ENCODE peak calls at places on chromosomes 16 and 17, in six cellular contexts. T, C, D, J, O and S are unnamed samples.

GRCh38 chr16:55663770-55664677 is 8.2 kb downstream of the SLC6A2 start:
- DNase-seq in T (no peak), C (peak; percentile 17), D (no peak), J (no peak), O (no peak), S (peak; percentile 16)

GRCh38 chr17:72183194-72183685 is 62.4 kb downstream of the SOX9 start:
- DNase-seq in T (no peak), C (no peak), D (no peak), J (no peak), O (peak; percentile 88), S (no peak)

GRCh38 chr16:29862383-29862883 is 593 bp downstream of the CDIPT start:
- DNase-seq in T (peak; percentile 39), C (peak; percentile 58), D (no peak), J (peak; percentile 35), O (peak; percentile 39), S (peak; percentile 52)

GRCh38 chr17:80938556-80938955 is 53.1 kb upstream of the CHMP6 start:
- DNase-seq in T (no peak), C (no peak), D (peak; percentile 38), J (peak; percentile 21), O (no peak), S (no peak)

GRCh38 chr17:63490321-63490720 is 13.5 kb downstream of the ACE start:
- DNase-seq in T (no peak), C (no peak), D (no peak), J (no peak), O (no peak), S (no peak)

GRCh38 chr17:57195790-57196460 is 60.4 kb upstream of the MSI2 start:
- DNase-seq in T (no peak), C (peak; percentile 3), D (no peak), J (no peak), O (no peak), S (no peak)

GRCh38 chr17:61641084-61641483 is 50.1 kb upstream of the NACA2 start:
- DNase-seq in T (no peak), C (no peak), D (no peak), J (no peak), O (no peak), S (no peak)

GRCh38 chr16:54031107-54031760 is 255.4 kb downstream of the IRX3 start:
- DNase-seq in T (no peak), C (peak; percentile 56), D (no peak), J (no peak), O (no peak), S (no peak)

GRCh38 chr17:80068301-80069160 is 32.1 kb downstream of the CCDC40 start:
- DNase-seq in T (no peak), C (peak; percentile 31), D (no peak), J (peak; percentile 21), O (no peak), S (peak; percentile 46)

GRCh38 chr17:54968954-54969400 is 412 bp downstream of the STXBP4 start:
- DNase-seq in T (peak; percentile 37), C (peak; percentile 66), D (peak; percentile 40), J (no peak), O (no peak), S (peak; percentile 40)

GRCh38 chr17:40602445-40603443 is 37.5 kb upstream of the CCR7 start:
- DNase-seq in T (no peak), C (no peak), D (peak; percentile 77), J (no peak), O (no peak), S (no peak)

DNA sequence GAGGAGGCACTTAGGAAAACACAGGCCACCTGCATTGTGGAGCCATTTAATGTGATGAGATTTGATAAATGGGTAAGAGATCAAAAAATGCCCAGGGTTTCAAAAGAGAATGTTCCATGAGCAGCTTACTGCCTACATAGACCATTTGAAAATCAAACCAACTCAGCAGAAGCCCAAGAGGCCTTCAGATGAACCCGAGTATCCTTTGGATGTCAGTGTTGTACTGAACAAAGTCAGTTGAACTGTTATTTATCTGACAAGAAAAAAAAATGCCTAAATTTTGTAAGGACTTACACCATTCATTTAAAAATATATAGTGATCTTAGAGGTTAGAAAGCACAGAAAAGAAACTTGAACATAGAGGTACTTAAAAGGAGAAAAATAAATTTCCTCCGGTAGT is 381.7 kb downstream of the ZFHX3 start:
- DNase-seq in T (no peak), C (peak; percentile 4), D (no peak), J (no peak), O (no peak), S (no peak)
- H3K4me1 ChIP-seq in T (no peaks in the 10 kb centered on the region), C (peaks cover 8% of the 10 kb centered on the region), D (peaks cover 11% of the 10 kb centered on the region), J (peaks cover 2% of the 10 kb centered on the region), O (peaks cover 6% of the 10 kb centered on the region), S (no peaks in the 10 kb centered on the region)

GRCh38 chr17:1454541-1454940 is 1.5 kb downstream of the CRK start:
- DNase-seq in T (no peak), C (peak; percentile 26), D (no peak), J (no peak), O (no peak), S (no peak)
- H3K4me1 ChIP-seq in T (peaks cover 22% of the 10 kb centered on the region), C (peaks cover 18% of the 10 kb centered on the region), D (peaks cover 29% of the 10 kb centered on the region), J (peaks cover 5% of the 10 kb centered on the region), O (peaks cover 26% of the 10 kb centered on the region), S (peaks cover 11% of the 10 kb centered on the region)

GRCh38 chr16:82709987-82710386 is 83.2 kb downstream of the CDH13 start:
- DNase-seq in T (no peak), C (no peak), D (no peak), J (no peak), O (no peak), S (no peak)

GRCh38 chr16:82713778-82714177 is 87.0 kb downstream of the CDH13 start:
- DNase-seq in T (no peak), C (no peak), D (no peak), J (no peak), O (no peak), S (no peak)

GRCh38 chr16:82720414-82720813 is 93.6 kb downstream of the CDH13 start:
- DNase-seq in T (no peak), C (no peak), D (no peak), J (no peak), O (no peak), S (no peak)

GRCh38 chr16:82715160-82715559 is 88.4 kb downstream of the CDH13 start:
- DNase-seq in T (no peak), C (no peak), D (no peak), J (no peak), O (no peak), S (no peak)

GRCh38 chr16:82715833-82716232 is 89.1 kb downstream of the CDH13 start:
- DNase-seq in T (no peak), C (peak; percentile 73), D (no peak), J (no peak), O (no peak), S (no peak)
- H3K4me1 ChIP-seq in T (no peaks in the 10 kb centered on the region), C (peaks cover 13% of the 10 kb centered on the region), D (no peaks in the 10 kb centered on the region), J (no peaks in the 10 kb centered on the region), O (no peaks in the 10 kb centered on the region), S (no peaks in the 10 kb centered on the region)

GRCh38 chr17:38881600-38882191 is 11.8 kb downstream of the LASP1 start:
- DNase-seq in T (peak; percentile 68), C (peak; percentile 54), D (no peak), J (no peak), O (peak; percentile 58), S (peak; percentile 89)
- H3K4me1 ChIP-seq in T (peaks cover 53% of the 10 kb centered on the region), C (peaks cover 73% of the 10 kb centered on the region), D (peaks cover 98% of the 10 kb centered on the region), J (peaks cover 35% of the 10 kb centered on the region), O (peaks cover 100% of the 10 kb centered on the region), S (peaks cover 94% of the 10 kb centered on the region)

GRCh38 chr17:66627985-66628384 is 206.9 kb upstream of the CACNG5 start:
- DNase-seq in T (no peak), C (peak; percentile 15), D (no peak), J (no peak), O (no peak), S (peak; percentile 39)

GRCh38 chr17:66620528-66620927 is 214.4 kb upstream of the CACNG5 start:
- DNase-seq in T (no peak), C (no peak), D (no peak), J (no peak), O (no peak), S (no peak)

GRCh38 chr17:66629762-66630161 is 205.2 kb upstream of the CACNG5 start:
- DNase-seq in T (no peak), C (no peak), D (no peak), J (no peak), O (no peak), S (no peak)

GRCh38 chr17:66630379-66630778 is 204.5 kb upstream of the CACNG5 start:
- DNase-seq in T (no peak), C (no peak), D (no peak), J (no peak), O (no peak), S (no peak)

GRCh38 chr17:66625321-66625767 is 209.6 kb upstream of the CACNG5 start:
- DNase-seq in T (no peak), C (peak; percentile 44), D (no peak), J (peak; percentile 17), O (peak; percentile 67), S (peak; percentile 27)
- H3K4me1 ChIP-seq in T (no peaks in the 10 kb centered on the region), C (no peaks in the 10 kb centered on the region), D (no peaks in the 10 kb centered on the region), J (no peaks in the 10 kb centered on the region), O (peaks cover 8% of the 10 kb centered on the region), S (no peaks in the 10 kb centered on the region)

DNA sequence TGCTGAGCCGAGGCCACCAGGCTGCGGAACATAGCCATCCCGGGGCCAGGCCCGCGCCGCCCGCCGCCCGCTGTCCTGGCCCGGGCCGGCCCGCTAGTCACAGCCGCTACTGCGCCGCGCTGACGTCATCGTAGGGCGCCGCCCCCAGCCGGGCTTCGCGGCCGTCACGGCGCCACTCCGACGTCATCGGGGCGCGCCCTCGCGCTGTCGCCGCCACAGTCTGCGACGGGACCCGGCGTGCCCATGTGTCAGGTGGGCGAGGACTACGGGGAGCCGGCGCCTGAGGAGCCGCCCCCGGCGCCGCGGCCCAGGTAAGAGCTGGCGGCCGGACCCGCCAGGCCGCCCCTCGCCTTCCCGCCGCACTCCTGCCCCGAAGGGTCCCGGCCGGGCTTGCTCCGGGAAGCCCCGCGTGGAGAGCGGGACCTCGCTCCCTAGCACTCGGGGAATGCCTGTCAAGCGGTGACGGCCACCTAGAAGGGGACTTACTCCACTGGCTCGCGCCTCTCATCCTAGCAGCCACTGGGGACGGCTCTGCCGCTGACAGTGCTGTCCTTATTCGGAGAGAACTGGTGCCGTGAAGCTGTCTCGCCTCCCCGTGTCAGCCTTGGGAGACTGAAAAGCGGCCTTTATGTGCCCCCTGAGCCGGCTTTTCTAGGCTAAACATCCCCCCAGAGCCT is at the start of the genes CTU2 and RNF166:
- DNase-seq in T (peak; percentile 90), C (peak; percentile 93), D (peak; percentile 98), J (peak; percentile 78), O (peak; percentile 85), S (peak; percentile 97)
- H3K4me1 ChIP-seq in T (peaks cover 14% of the 10 kb centered on the region), C (peaks cover 12% of the 10 kb centered on the region), D (peaks cover 40% of the 10 kb centered on the region), J (no peaks in the 10 kb centered on the region), O (peaks cover 14% of the 10 kb centered on the region), S (peaks cover 7% of the 10 kb centered on the region)

GRCh38 chr16:11580451-11581086 is 6.2 kb downstream of the LITAF start:
- DNase-seq in T (no peak), C (no peak), D (no peak), J (no peak), O (no peak), S (no peak)
- H3K4me1 ChIP-seq in T (peaks cover 7% of the 10 kb centered on the region), C (peaks cover 34% of the 10 kb centered on the region), D (peaks cover 70% of the 10 kb centered on the region), J (peaks cover 24% of the 10 kb centered on the region), O (peaks cover 78% of the 10 kb centered on the region), S (peaks cover 37% of the 10 kb centered on the region)

DNA sequence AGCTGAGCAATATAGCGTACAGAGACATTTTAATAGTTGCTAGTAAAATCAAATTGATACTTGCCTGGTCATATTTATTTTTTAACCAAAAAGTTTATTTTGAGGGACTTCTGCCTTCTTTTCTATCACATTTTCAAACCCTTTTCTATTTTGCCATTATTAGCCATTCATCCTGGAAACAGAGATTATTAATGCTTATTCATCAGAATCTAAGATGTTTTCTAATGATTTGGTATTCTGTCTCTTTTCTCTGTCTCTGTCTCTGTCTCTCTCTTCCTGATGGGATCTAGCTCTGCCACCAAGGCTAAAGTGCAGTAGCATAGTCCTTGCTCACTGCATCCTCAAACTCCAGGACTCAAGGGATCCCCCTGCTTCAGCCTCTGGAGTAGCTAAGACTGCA is 871.3 kb upstream of the CDH8 start:
- DNase-seq in T (no peak), C (no peak), D (no peak), J (no peak), O (no peak), S (no peak)
- H3K4me1 ChIP-seq in T (no peaks in the 10 kb centered on the region), C (no peaks in the 10 kb centered on the region), D (no peaks in the 10 kb centered on the region), J (no peaks in the 10 kb centered on the region), O (no peaks in the 10 kb centered on the region), S (no peaks in the 10 kb centered on the region)